ENCODE peak calls at places on chromosomes 4 and X, in four cellular contexts. One of them, this sample, is unnamed.

GRCh38 chrX:91257388-91257787 is 177.3 kb upstream of the PABPC5 start:
- DNase-seq in HuH-7: no peak
- DNase-seq in stimulated activated effector memory CD8-positive, alpha-beta T cell treated with anti-CD3 and anti-CD28 coated beads, Interleukin-12 subunit alpha, Interleukin-12 subunit beta, amount 100 ng/mL, for 72 hours: no peak
- DNase-seq in NCI-H69: no peak
- DNase-seq in this sample: no peak

GRCh38 chr4:112343330-112343729 is 46.2 kb downstream of the ALPK1 start:
- DNase-seq in NCI-H69: peak; percentile 90
- DNase-seq in HuH-7: no peak
- DNase-seq in stimulated activated effector memory CD8-positive, alpha-beta T cell treated with anti-CD3 and anti-CD28 coated beads, Interleukin-12 subunit alpha, Interleukin-12 subunit beta, amount 100 ng/mL, for 72 hours: no peak
- DNase-seq in this sample: no peak

GRCh38 chrX:107102980-107103379 is 15.6 kb downstream of the RBM41 start:
- DNase-seq in stimulated activated effector memory CD8-positive, alpha-beta T cell treated with anti-CD3 and anti-CD28 coated beads, Interleukin-12 subunit alpha, Interleukin-12 subunit beta, amount 100 ng/mL, for 72 hours: no peak
- DNase-seq in HuH-7: no peak
- DNase-seq in NCI-H69: peak; percentile 5
- DNase-seq in this sample: no peak

GRCh38 chrX:100685284-100685996 is 41.4 kb downstream of the SRPX2 start:
- DNase-seq in NCI-H69: peak; percentile 81
- DNase-seq in stimulated activated effector memory CD8-positive, alpha-beta T cell treated with anti-CD3 and anti-CD28 coated beads, Interleukin-12 subunit alpha, Interleukin-12 subunit beta, amount 100 ng/mL, for 72 hours: peak; percentile 26
- DNase-seq in HuH-7: peak; percentile 45
- DNase-seq in this sample: peak; percentile 31

GRCh38 chr4:121784975-121785374 is 16.1 kb upstream of the EXOSC9 start:
- DNase-seq in stimulated activated effector memory CD8-positive, alpha-beta T cell treated with anti-CD3 and anti-CD28 coated beads, Interleukin-12 subunit alpha, Interleukin-12 subunit beta, amount 100 ng/mL, for 72 hours: no peak
- DNase-seq in HuH-7: no peak
- DNase-seq in NCI-H69: no peak
- DNase-seq in this sample: no peak

GRCh38 chrX:46317158-46317557 is 228.1 kb downstream of the ZNF674 start:
- DNase-seq in NCI-H69: peak; percentile 8
- DNase-seq in HuH-7: no peak
- DNase-seq in stimulated activated effector memory CD8-positive, alpha-beta T cell treated with anti-CD3 and anti-CD28 coated beads, Interleukin-12 subunit alpha, Interleukin-12 subunit beta, amount 100 ng/mL, for 72 hours: no peak
- DNase-seq in this sample: no peak

GRCh38 chr4:152257601-152258066 is 278.3 kb downstream of the FBXW7 start:
- DNase-seq in HuH-7: no peak
- DNase-seq in stimulated activated effector memory CD8-positive, alpha-beta T cell treated with anti-CD3 and anti-CD28 coated beads, Interleukin-12 subunit alpha, Interleukin-12 subunit beta, amount 100 ng/mL, for 72 hours: no peak
- DNase-seq in NCI-H69: peak; percentile 16
- DNase-seq in this sample: no peak

GRCh38 chrX:30957753-30958152 is 68.7 kb upstream of the TAB3 start:
- DNase-seq in HuH-7: no peak
- DNase-seq in stimulated activated effector memory CD8-positive, alpha-beta T cell treated with anti-CD3 and anti-CD28 coated beads, Interleukin-12 subunit alpha, Interleukin-12 subunit beta, amount 100 ng/mL, for 72 hours: no peak
- DNase-seq in NCI-H69: no peak
- DNase-seq in this sample: no peak